ENCODE peak calls at places on chromosomes 12 and 14, in four cellular contexts. E is NCI-H510A treated with DMSO at 0.1 percent for 48 hours; T is pancreas; V is activated CD4-positive, alpha-beta T cell treated with anti-CD3 and anti-CD28 coated beads, Interleukin-2, amount 50 U/mL, for 24 hours. H is an unnamed sample.

GRCh38 chr14:20415723-20416622 is 2.7 kb upstream of the TEP1 start:
- DNase-seq in E (peak), T (no peak), V (no peak), H (no peak)

GRCh38 chr12:104054681-104055346 is 4.8 kb upstream of the GLT8D2 start:
- DNase-seq in E (no peak), T (no peak), V (no peak), H (no peak)

GRCh38 chr14:26394114-26394855 is 203.5 kb downstream of the NOVA1 start:
- DNase-seq in E (peak), T (no peak), V (no peak), H (no peak)

GRCh38 chr14:34701808-34702207 is 12.6 kb downstream of the CFL2 start:
- DNase-seq in E (no peak), T (no peak), V (no peak), H (no peak)

GRCh38 chr12:109797905-109798669 is 35.1 kb downstream of the TRPV4 start:
- DNase-seq in E (no peak), T (peak), V (no peak), H (no peak)

GRCh38 chr14:38189930-38190726 is 17.6 kb upstream of the SSTR1 start:
- DNase-seq in E (no peak), T (no peak), V (no peak), H (no peak)

GRCh38 chr12:67414011-67414715 is 145.0 kb downstream of the CAND1 start:
- DNase-seq in E (no peak), T (no peak), V (no peak), H (no peak)

GRCh38 chr14:66045572-66046021 is 440.6 kb upstream of the CCDC196 start:
- DNase-seq in E (peak), T (no peak), V (no peak), H (no peak)

GRCh38 chr12:64611430-64612286 is 1.4 kb downstream of the RASSF3 start:
- DNase-seq in E (peak), T (peak), V (no peak), H (peak)

GRCh38 chr12:33588082-33588712 is 148.6 kb upstream of the SYT10 start:
- DNase-seq in E (no peak), T (no peak), V (no peak), H (no peak)

GRCh38 chr14:68254669-68255527 is 435.3 kb downstream of the RAD51B start:
- DNase-seq in E (no peak), T (no peak), V (no peak), H (no peak)

GRCh38 chr12:66688836-66689439 is 10.1 kb upstream of the GRIP1 start:
- DNase-seq in E (peak), T (peak), V (no peak), H (peak)

GRCh38 chr12:77062396-77062795 is 3.0 kb downstream of the E2F7 start:
- DNase-seq in E (no peak), T (no peak), V (no peak), H (no peak)

GRCh38 chr12:4505381-4505986 is 33.2 kb upstream of the RAD51AP1 start:
- DNase-seq in E (no peak), T (no peak), V (no peak), H (no peak)

GRCh38 chr12:117409286-117409685 is 47.9 kb upstream of the NOS1 start:
- DNase-seq in E (no peak), T (no peak), V (no peak), H (no peak)

GRCh38 chr14:72774894-72775620 is 118.8 kb downstream of the DPF3 start:
- DNase-seq in E (no peak), T (no peak), V (no peak), H (no peak)

GRCh38 chr14:99391671-99392070 is 89.0 kb downstream of the SETD3 start:
- DNase-seq in E (no peak), T (no peak), V (no peak), H (no peak)

GRCh38 chr12:29681370-29681769 is 102.4 kb downstream of the TMTC1 start:
- DNase-seq in E (no peak), T (no peak), V (no peak), H (no peak)

GRCh38 chr14:97978336-97978735 is 1181.2 kb downstream of the VRK1 start:
- DNase-seq in E (peak), T (peak), V (peak), H (peak)

GRCh38 chr12:22518998-22519397 is 25.3 kb downstream of the C2CD5 start:
- DNase-seq in E (no peak), T (no peak), V (no peak), H (no peak)

GRCh38 chr14:103782376-103782775 is 65.0 kb downstream of the PPP1R13B start:
- DNase-seq in E (no peak), T (no peak), V (no peak), H (no peak)

GRCh38 chr14:88289214-88289613 is 33.9 kb downstream of the KCNK10 start:
- DNase-seq in E (no peak), T (no peak), V (no peak), H (peak)

GRCh38 chr14:49940805-49941421 is 48.0 kb downstream of the ARF6 start:
- DNase-seq in E (no peak), T (no peak), V (no peak), H (no peak)

H was measured in right lobe of liver.